ENCODE peak calls at places on chromosomes 5 and 9, in eight cellular contexts. E is Peyer's patch, U is dorsolateral prefrontal cortex, L is heart right ventricle, Y is MM.1S, C is H9, S is colonic mucosa, G is tibial artery. J is an unnamed sample.

GRCh38 chr5:143181173-143181572 is 222.3 kb downstream of the NR3C1 start:
- DNase-seq in E (no peak), U (no peak), L (no peak), Y (no peak), C (no peak), S (no peak), G (no peak), J (no peak)

GRCh38 chr5:37603072-37603471 is 224.0 kb downstream of the WDR70 start:
- DNase-seq in E (no peak), U (no peak), L (no peak), Y (no peak), C (no peak), S (no peak), G (no peak), J (no peak)

GRCh38 chr9:32584784-32585183 is 11.8 kb upstream of the NDUFB6 start:
- DNase-seq in E (no peak), U (no peak), L (no peak), Y (no peak), C (no peak), S (no peak), G (no peak), J (no peak)

GRCh38 chr9:116471093-116471906 is 215.8 kb upstream of the TRIM32 start:
- DNase-seq in E (no peak), U (no peak), L (no peak), Y (no peak), C (peak), S (no peak), G (no peak), J (no peak)

GRCh38 chr9:68949271-68950000 is 64.5 kb downstream of the PRKACG start:
- DNase-seq in E (no peak), U (no peak), L (no peak), Y (peak), C (no peak), S (no peak), G (no peak), J (peak)

GRCh38 chr9:127206666-127207065 is 57.9 kb upstream of the GARNL3 start:
- DNase-seq in E (no peak), U (no peak), L (no peak), Y (no peak), C (no peak), S (no peak), G (no peak), J (no peak)

GRCh38 chr5:72212171-72212570 is 104.9 kb downstream of the MAP1B start:
- DNase-seq in E (no peak), U (no peak), L (no peak), Y (no peak), C (no peak), S (no peak), G (no peak), J (no peak)

GRCh38 chr9:21326526-21327139 is 8.6 kb downstream of the KLHL9 start:
- DNase-seq in E (no peak), U (no peak), L (no peak), Y (peak), C (no peak), S (no peak), G (no peak), J (no peak)

GRCh38 chr9:15735083-15735974 is 182.5 kb downstream of the CCDC171 start:
- DNase-seq in E (no peak), U (no peak), L (no peak), Y (no peak), C (no peak), S (no peak), G (no peak), J (no peak)

GRCh38 chr9:136020206-136020605 is 59.0 kb upstream of the UBAC1 start:
- DNase-seq in E (no peak), U (no peak), L (no peak), Y (no peak), C (peak), S (no peak), G (no peak), J (peak)

GRCh38 chr9:129575818-129576217 is 45.1 kb downstream of the C9orf50 start:
- DNase-seq in E (no peak), U (no peak), L (no peak), Y (no peak), C (no peak), S (no peak), G (no peak), J (no peak)

GRCh38 chr5:24401767-24402166 is 243.0 kb downstream of the CDH10 start:
- DNase-seq in E (no peak), U (no peak), L (no peak), Y (peak), C (no peak), S (no peak), G (no peak), J (no peak)

GRCh38 chr9:13445123-13445522 is 165.6 kb upstream of the MPDZ start:
- DNase-seq in E (no peak), U (no peak), L (no peak), Y (no peak), C (no peak), S (no peak), G (no peak), J (no peak)

GRCh38 chr5:118551031-118551430 is 437.3 kb downstream of the DTWD2 start:
- DNase-seq in E (no peak), U (no peak), L (no peak), Y (no peak), C (no peak), S (no peak), G (no peak), J (no peak)

GRCh38 chr9:35726876-35727438 is 5.0 kb downstream of the TLN1 start:
- DNase-seq in E (peak), U (peak), L (peak), Y (no peak), C (peak), S (no peak), G (peak), J (peak)

GRCh38 chr5:169831331-169831730 is 149.0 kb downstream of the INSYN2B start:
- DNase-seq in E (no peak), U (no peak), L (no peak), Y (no peak), C (no peak), S (no peak), G (no peak), J (no peak)

GRCh38 chr5:169827769-169828168 is 152.5 kb downstream of the INSYN2B start:
- DNase-seq in E (no peak), U (no peak), L (no peak), Y (no peak), C (no peak), S (no peak), G (no peak), J (no peak)

GRCh38 chr5:169832236-169832635 is 148.1 kb downstream of the INSYN2B start:
- DNase-seq in E (no peak), U (no peak), L (no peak), Y (no peak), C (no peak), S (no peak), G (no peak), J (no peak)

GRCh38 chr5:169828385-169828784 is 151.9 kb downstream of the INSYN2B start:
- DNase-seq in E (no peak), U (no peak), L (no peak), Y (no peak), C (no peak), S (no peak), G (no peak), J (no peak)

GRCh38 chr5:169826618-169827017 is 153.7 kb downstream of the INSYN2B start:
- DNase-seq in E (no peak), U (no peak), L (no peak), Y (no peak), C (no peak), S (no peak), G (no peak), J (no peak)
- TF ChIP-seq CTCF in E (no peak), U (no peak), L (no peak), Y (no peak), C (peak), S (no peak), G (no peak), J (no peak)

GRCh38 chr9:91004992-91005391 is 203.4 kb downstream of the SYK start:
- DNase-seq in E (no peak), U (no peak), L (no peak), Y (no peak), C (peak), S (no peak), G (no peak), J (no peak)

GRCh38 chr9:91008568-91008967 is 206.9 kb downstream of the SYK start:
- DNase-seq in E (no peak), U (no peak), L (no peak), Y (no peak), C (no peak), S (no peak), G (no peak), J (no peak)

GRCh38 chr9:91001146-91001611 is 199.6 kb downstream of the SYK start:
- DNase-seq in E (no peak), U (no peak), L (no peak), Y (peak), C (no peak), S (no peak), G (no peak), J (no peak)

GRCh38 chr9:91006046-91006445 is 204.4 kb downstream of the SYK start:
- DNase-seq in E (no peak), U (no peak), L (no peak), Y (no peak), C (no peak), S (no peak), G (no peak), J (no peak)

DNA sequence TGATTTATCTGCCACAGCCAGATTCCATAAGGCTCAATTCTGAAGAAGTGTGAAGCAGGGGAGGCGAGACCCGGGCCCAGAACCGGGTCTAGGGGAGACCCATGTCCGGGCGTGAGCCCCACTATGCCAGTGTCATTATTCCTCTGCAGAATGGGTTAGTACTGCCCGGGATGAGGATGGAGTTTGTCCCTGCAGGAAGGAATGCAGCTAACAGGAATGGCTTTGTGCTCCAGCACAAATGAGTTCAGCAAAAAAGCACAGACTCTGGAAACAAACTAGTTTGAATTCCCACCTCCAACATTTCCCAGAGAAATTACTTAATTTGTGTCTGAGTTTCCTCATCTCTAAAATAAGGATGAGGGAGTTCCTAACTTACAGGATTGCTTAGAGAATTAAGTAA is 202.9 kb downstream of the SYK start:
- DNase-seq in E (no peak), U (no peak), L (no peak), Y (no peak), C (no peak), S (no peak), G (no peak), J (no peak)
- TF ChIP-seq CTCF in E (no peak), U (no peak), L (no peak), Y (no peak), C (no peak), S (no peak), G (no peak), J (no peak)

GRCh38 chr9:112061152-112061740 is 113.9 kb downstream of the SUSD1 start:
- DNase-seq in E (peak), U (peak), L (peak), Y (peak), C (no peak), S (peak), G (peak), J (peak)
- TF ChIP-seq CTCF in E (no peak), U (no peak), L (no peak), Y (no peak), C (no peak), S (no peak), G (no peak), J (no peak)

DNA sequence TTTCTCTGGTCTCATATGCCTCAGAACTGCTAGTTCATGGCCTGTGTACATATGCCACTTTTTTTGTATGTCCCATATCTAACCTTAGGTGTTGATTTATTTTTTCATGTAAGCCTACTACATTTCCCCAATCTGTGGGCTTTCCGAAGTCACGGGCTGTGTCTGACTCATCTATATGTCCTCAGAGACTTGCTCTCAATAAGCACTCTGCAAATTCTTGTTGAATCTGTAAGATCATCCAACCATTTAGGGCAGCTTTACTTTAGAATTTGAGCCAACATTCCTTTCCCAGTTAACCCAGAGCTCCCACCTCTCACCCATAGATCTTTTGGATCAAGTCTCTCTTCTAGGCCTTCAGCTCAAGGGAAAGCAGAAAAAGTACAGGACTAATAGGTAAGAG is 263.4 kb downstream of the SEC61B start:
- DNase-seq in E (no peak), U (no peak), L (no peak), Y (no peak), C (no peak), S (no peak), G (no peak), J (no peak)
- TF ChIP-seq CTCF in E (no peak), U (no peak), L (no peak), Y (no peak), C (no peak), S (no peak), G (no peak), J (no peak)

GRCh38 chr9:72807765-72808445 is 144.9 kb downstream of the ALDH1A1 start:
- DNase-seq in E (no peak), U (no peak), L (no peak), Y (no peak), C (peak), S (no peak), G (no peak), J (no peak)
- TF ChIP-seq CTCF in E (no peak), U (no peak), L (no peak), Y (peak), C (peak), S (peak), G (no peak), J (no peak)

GRCh38 chr5:59660737-59661136 is 232.8 kb downstream of the PDE4D start:
- DNase-seq in E (no peak), U (no peak), L (no peak), Y (peak), C (no peak), S (no peak), G (no peak), J (no peak)
- TF ChIP-seq CTCF in E (no peak), U (peak), L (no peak), Y (peak), C (peak), S (peak), G (peak), J (peak)

J was measured in activated CD8-positive, alpha-beta T cell treated with anti-CD3 and anti-CD28 coated beads for 36 hours.